ENCODE peak calls at places on chromosome 4, in nine cellular contexts. D is MM.1S, C is spleen, X is cardiac muscle cell, K is GM12864, M is endothelial cell of umbilical vein, B is cardiac fibroblast, P is progenitor cell of endocrine pancreas, S is HFFc6. R is an unnamed sample.
A peak's percentile ranks its signal among the peaks of the same experiment; 100 is the strongest.

GRCh38 chr4:42708625-42709024 is 51.7 kb upstream of the ATP8A1 start:
- DNase-seq in D (no peak), C (no peak), X (no peak), K (no peak), M (no peak), B (no peak), P (no peak), S (no peak), R (no peak)

GRCh38 chr4:87005690-87006461 is 71.1 kb downstream of the AFF1 start:
- DNase-seq in D (peak; percentile 75), C (no peak), X (peak; percentile 37), K (no peak), M (peak; percentile 44), B (no peak), P (no peak), S (no peak), R (peak; percentile 46)

GRCh38 chr4:155342142-155342541 is 34.6 kb downstream of the MAP9 start:
- DNase-seq in D (no peak), C (no peak), X (no peak), K (no peak), M (no peak), B (peak; percentile 21), P (no peak), S (peak; percentile 22), R (no peak)

GRCh38 chr4:148344382-148344781 is 97.8 kb downstream of the NR3C2 start:
- DNase-seq in D (no peak), C (no peak), X (no peak), K (no peak), M (peak; percentile 29), B (no peak), P (no peak), S (no peak), R (no peak)

GRCh38 chr4:28926156-28926555 is 1794.0 kb upstream of the PCDH7 start:
- DNase-seq in D (no peak), C (no peak), X (no peak), K (no peak), M (no peak), B (no peak), P (no peak), S (no peak), R (no peak)

GRCh38 chr4:74543247-74543670 is 98.3 kb downstream of the AREG start:
- DNase-seq in D (peak; percentile 90), C (no peak), X (no peak), K (no peak), M (no peak), B (no peak), P (no peak), S (no peak), R (no peak)

GRCh38 chr4:30789219-30789671 is 69.1 kb downstream of the PCDH7 start:
- DNase-seq in D (peak; percentile 54), C (no peak), X (peak; percentile 18), K (no peak), M (peak; percentile 45), B (no peak), P (no peak), S (no peak), R (no peak)

GRCh38 chr4:55272102-55272501 is 73.9 kb upstream of the SRD5A3 start:
- DNase-seq in D (no peak), C (no peak), X (no peak), K (no peak), M (no peak), B (no peak), P (no peak), S (no peak), R (no peak)

GRCh38 chr4:4673070-4673469 is 131.2 kb upstream of the STX18 start:
- DNase-seq in D (no peak), C (no peak), X (peak; percentile 66), K (no peak), M (peak; percentile 28), B (peak; percentile 50), P (no peak), S (no peak), R (no peak)

GRCh38 chr4:78656968-78657445 is 105.4 kb downstream of the ANXA3 start:
- DNase-seq in D (peak; percentile 37), C (no peak), X (no peak), K (peak; percentile 29), M (peak; percentile 81), B (peak; percentile 17), P (no peak), S (no peak), R (no peak)

GRCh38 chr4:183164963-183165362 is 65.9 kb downstream of the WWC2 start:
- DNase-seq in D (no peak), C (no peak), X (no peak), K (no peak), M (no peak), B (peak; percentile 34), P (no peak), S (no peak), R (no peak)

GRCh38 chr4:176034498-176034897 is 31.1 kb upstream of the WDR17 start:
- DNase-seq in D (peak; percentile 48), C (no peak), X (peak; percentile 44), K (no peak), M (peak; percentile 14), B (peak; percentile 52), P (no peak), S (peak; percentile 35), R (no peak)

GRCh38 chr4:122403860-122404259 is 25.0 kb downstream of the ADAD1 start:
- DNase-seq in D (no peak), C (no peak), X (no peak), K (no peak), M (no peak), B (no peak), P (no peak), S (no peak), R (no peak)

GRCh38 chr4:109683621-109684253 is 19.5 kb downstream of the CASP6 start:
- DNase-seq in D (no peak), C (no peak), X (no peak), K (no peak), M (no peak), B (no peak), P (no peak), S (no peak), R (no peak)

GRCh38 chr4:77777135-77777777 is 41.9 kb downstream of the CNOT6L start:
- DNase-seq in D (no peak), C (no peak), X (no peak), K (no peak), M (no peak), B (peak; percentile 44), P (no peak), S (peak; percentile 1), R (no peak)

GRCh38 chr4:101366331-101366730 is 19.0 kb upstream of the PPP3CA start:
- DNase-seq in D (no peak), C (no peak), X (no peak), K (no peak), M (no peak), B (peak; percentile 48), P (no peak), S (no peak), R (no peak)

GRCh38 chr4:64713256-64713840 is 304.1 kb upstream of the TECRL start:
- DNase-seq in D (peak; percentile 40), C (no peak), X (peak; percentile 33), K (no peak), M (peak; percentile 17), B (peak; percentile 21), P (no peak), S (no peak), R (peak; percentile 23)

GRCh38 chr4:7721984-7722551 is 217.6 kb downstream of the AFAP1 start:
- DNase-seq in D (no peak), C (no peak), X (no peak), K (no peak), M (peak; percentile 42), B (peak; percentile 33), P (no peak), S (no peak), R (no peak)
- TF ChIP-seq CTCF in D (peak; percentile 37), C (no peak), X (peak; percentile 48), K (peak; percentile 21), M (peak; percentile 48), B (peak; percentile 33), P (no peak), S (peak; percentile 27), R (peak; percentile 25)

GRCh38 chr4:25939330-25939729 is 25.3 kb downstream of the SMIM20 start:
- DNase-seq in D (no peak), C (no peak), X (no peak), K (no peak), M (no peak), B (no peak), P (no peak), S (no peak), R (no peak)
- TF ChIP-seq CTCF in D (peak; percentile 13), C (no peak), X (peak; percentile 4), K (peak; percentile 36), M (no peak), B (peak; percentile 23), P (no peak), S (peak; percentile 52), R (no peak)

GRCh38 chr4:92551616-92552015 is 247.8 kb downstream of the GRID2 start:
- DNase-seq in D (no peak), C (no peak), X (peak; percentile 3), K (no peak), M (no peak), B (no peak), P (no peak), S (no peak), R (no peak)
- TF ChIP-seq CTCF in D (no peak), C (no peak), X (no peak), K (no peak), M (no peak), B (no peak), P (no peak), S (no peak), R (no peak)

GRCh38 chr4:152352645-152353116 is 183.2 kb downstream of the FBXW7 start:
- DNase-seq in D (no peak), C (peak; percentile 69), X (peak; percentile 73), K (no peak), M (peak; percentile 94), B (peak; percentile 97), P (no peak), S (peak; percentile 97), R (peak; percentile 4)
- TF ChIP-seq CTCF in D (no peak), C (no peak), X (no peak), K (no peak), M (no peak), B (no peak), P (no peak), S (no peak), R (no peak)

GRCh38 chr4:40608628-40609027 is 21.0 kb downstream of the RBM47 start:
- DNase-seq in D (no peak), C (no peak), X (no peak), K (no peak), M (no peak), B (peak; percentile 42), P (no peak), S (no peak), R (no peak)

GRCh38 chr4:40614031-40614430 is 15.6 kb downstream of the RBM47 start:
- DNase-seq in D (no peak), C (no peak), X (no peak), K (no peak), M (no peak), B (no peak), P (no peak), S (no peak), R (no peak)

GRCh38 chr4:40617903-40618302 is 11.8 kb downstream of the RBM47 start:
- DNase-seq in D (no peak), C (no peak), X (no peak), K (no peak), M (no peak), B (no peak), P (no peak), S (no peak), R (no peak)

GRCh38 chr4:40612831-40613230 is 16.8 kb downstream of the RBM47 start:
- DNase-seq in D (no peak), C (no peak), X (no peak), K (no peak), M (no peak), B (no peak), P (no peak), S (no peak), R (no peak)

GRCh38 chr4:40613456-40613855 is 16.2 kb downstream of the RBM47 start:
- DNase-seq in D (no peak), C (no peak), X (no peak), K (no peak), M (no peak), B (no peak), P (no peak), S (peak; percentile 58), R (no peak)
- TF ChIP-seq CTCF in D (no peak), C (no peak), X (no peak), K (no peak), M (no peak), B (no peak), P (no peak), S (no peak), R (no peak)

R was measured in GM13977.